ENCODE peak calls at places on chromosome 19, in six cellular contexts. U, K, S, J, Z and R are unnamed samples.

GRCh38 chr19:40225440-40226305 is 816 bp downstream of the CCNP start:
- DNase-seq in U (peak; percentile 54), Z (no peak), K (no peak), S (no peak), J (no peak), R (no peak)

GRCh38 chr19:33022472-33023116 is 42.1 kb downstream of the RHPN2 start:
- DNase-seq in U (peak; percentile 93), K (no peak), J (no peak), S (no peak), Z (no peak), R (no peak)

GRCh38 chr19:55546822-55547614 is 1.7 kb upstream of the SBK3 start:
- DNase-seq in K (no peak), Z (peak; percentile 48), S (no peak), U (peak; percentile 46), J (peak; percentile 91), R (no peak)

GRCh38 chr19:50663280-50663790 is 14.1 kb downstream of the C19orf81 start:
- DNase-seq in K (no peak), U (no peak), S (no peak), J (no peak), Z (no peak), R (no peak)

GRCh38 chr19:3108775-3109174 is 14.6 kb downstream of the GNA11 start:
- DNase-seq in Z (peak; percentile 64), K (peak; percentile 87), S (no peak), J (peak; percentile 65), U (peak; percentile 92), R (no peak)

GRCh38 chr19:4057913-4058695 is 8.6 kb downstream of the ZBTB7A start:
- DNase-seq in K (peak; percentile 88), J (peak; percentile 94), U (peak; percentile 1), Z (peak; percentile 87), S (peak; percentile 78), R (peak; percentile 19)

GRCh38 chr19:15213715-15214381 is 13.1 kb upstream of the NOTCH3 start:
- DNase-seq in S (no peak), K (no peak), Z (no peak), J (no peak), U (peak; percentile 32), R (no peak)

GRCh38 chr19:46715620-46716012 is 1.3 kb downstream of the PRKD2 start:
- DNase-seq in U (no peak), K (peak; percentile 77), J (no peak), Z (no peak), S (no peak), R (no peak)

GRCh38 chr19:58353717-58354477 is 605 bp upstream of the A1BG start:
- DNase-seq in U (no peak), Z (no peak), S (no peak), K (no peak), J (no peak), R (no peak)

GRCh38 chr19:56603829-56604228 is 8.7 kb downstream of the ZNF71 start:
- DNase-seq in K (no peak), J (no peak), Z (no peak), U (no peak), S (no peak), R (no peak)

GRCh38 chr19:41198559-41198958 is 5.5 kb downstream of the CYP2S1 start:
- DNase-seq in S (no peak), K (no peak), U (no peak), J (no peak), Z (no peak), R (no peak)

GRCh38 chr19:32373614-32374295 is 28.3 kb downstream of the ZNF507 start:
- DNase-seq in J (peak; percentile 68), Z (no peak), K (no peak), U (no peak), S (peak; percentile 93), R (peak; percentile 100)

GRCh38 chr19:38737297-38737865 is 6.9 kb downstream of the CAPN12 start:
- DNase-seq in Z (no peak), J (no peak), K (no peak), U (no peak), S (no peak), R (no peak)

GRCh38 chr19:48491793-48492123 is 19.9 kb downstream of the LMTK3 start:
- DNase-seq in J (no peak), U (peak; percentile 95), S (no peak), Z (no peak), K (peak; percentile 74), R (no peak)

GRCh38 chr19:36041831-36042230 is 9.2 kb upstream of the CLIP3 start:
- DNase-seq in S (peak; percentile 66), K (no peak), Z (no peak), J (no peak), U (peak; percentile 57), R (peak; percentile 68)

GRCh38 chr19:35309481-35310279 is 17.7 kb downstream of the MAG start:
- DNase-seq in J (no peak), Z (no peak), K (no peak), U (no peak), S (no peak), R (peak; percentile 18)

GRCh38 chr19:47458672-47459071 is 13.0 kb downstream of the SLC8A2 start:
- DNase-seq in J (no peak), Z (no peak), U (no peak), K (no peak), S (no peak), R (no peak)

GRCh38 chr19:12364391-12365093 is 941 bp downstream of the ZNF442 start:
- DNase-seq in Z (peak; percentile 20), S (no peak), K (peak; percentile 73), U (peak; percentile 30), J (peak; percentile 60), R (no peak)

GRCh38 chr19:16871870-16872269 is 16.9 kb upstream of the F2RL3 start:
- DNase-seq in Z (no peak), S (no peak), K (no peak), U (no peak), J (no peak), R (no peak)

GRCh38 chr19:33440682-33441081 is 67.2 kb downstream of the CEBPG start:
- DNase-seq in U (no peak), J (no peak), S (no peak), Z (no peak), K (peak; percentile 45), R (no peak)

GRCh38 chr19:5225486-5226345 is 114.9 kb downstream of the PTPRS start:
- DNase-seq in S (no peak), U (peak; percentile 75), Z (no peak), K (no peak), J (no peak), R (no peak)

GRCh38 chr19:39679791-39680168 is 24.1 kb downstream of the LGALS16 start:
- DNase-seq in U (no peak), K (no peak), S (no peak), J (no peak), Z (no peak), R (no peak)

GRCh38 chr19:49638360-49638759 is 1.6 kb downstream of the RRAS start:
- DNase-seq in S (no peak), K (no peak), Z (no peak), U (peak; percentile 61), J (no peak), R (no peak)

GRCh38 chr19:49632576-49632975 is 7.4 kb downstream of the RRAS start:
- DNase-seq in S (no peak), J (no peak), K (no peak), U (no peak), Z (no peak), R (no peak)

GRCh38 chr19:49637865-49638350 is 2.0 kb downstream of the RRAS start:
- DNase-seq in J (peak; percentile 92), U (peak; percentile 71), S (peak; percentile 51), Z (peak; percentile 86), K (peak; percentile 91), R (no peak)

GRCh38 chr19:49636230-49636932 is 3.6 kb downstream of the RRAS start:
- DNase-seq in K (no peak), Z (no peak), J (no peak), U (no peak), S (no peak), R (no peak)

GRCh38 chr19:49635530-49636229 is 4.3 kb downstream of the RRAS start:
- DNase-seq in U (peak; percentile 38), Z (no peak), K (no peak), S (no peak), J (no peak), R (no peak)
- TF ChIP-seq CTCF in U (peak; percentile 3), Z (no peak), K (peak; percentile 33), S (peak; percentile 7), J (no peak), R (no peak)

GRCh38 chr19:8832132-8833021 is at the start of the genes MBD3L1 and ZNF558:
- DNase-seq in J (peak; percentile 99), K (peak; percentile 100), Z (peak; percentile 98), U (peak; percentile 84), S (peak; percentile 95), R (peak; percentile 71)
- TF ChIP-seq CTCF in J (peak; percentile 64), K (peak; percentile 70), Z (peak; percentile 38), U (no peak), S (no peak), R (no peak)

GRCh38 chr19:44142014-44142523 is 715 bp downstream of the ZNF234 start:
- DNase-seq in S (no peak), U (no peak), J (no peak), K (no peak), Z (no peak), R (no peak)

DNA sequence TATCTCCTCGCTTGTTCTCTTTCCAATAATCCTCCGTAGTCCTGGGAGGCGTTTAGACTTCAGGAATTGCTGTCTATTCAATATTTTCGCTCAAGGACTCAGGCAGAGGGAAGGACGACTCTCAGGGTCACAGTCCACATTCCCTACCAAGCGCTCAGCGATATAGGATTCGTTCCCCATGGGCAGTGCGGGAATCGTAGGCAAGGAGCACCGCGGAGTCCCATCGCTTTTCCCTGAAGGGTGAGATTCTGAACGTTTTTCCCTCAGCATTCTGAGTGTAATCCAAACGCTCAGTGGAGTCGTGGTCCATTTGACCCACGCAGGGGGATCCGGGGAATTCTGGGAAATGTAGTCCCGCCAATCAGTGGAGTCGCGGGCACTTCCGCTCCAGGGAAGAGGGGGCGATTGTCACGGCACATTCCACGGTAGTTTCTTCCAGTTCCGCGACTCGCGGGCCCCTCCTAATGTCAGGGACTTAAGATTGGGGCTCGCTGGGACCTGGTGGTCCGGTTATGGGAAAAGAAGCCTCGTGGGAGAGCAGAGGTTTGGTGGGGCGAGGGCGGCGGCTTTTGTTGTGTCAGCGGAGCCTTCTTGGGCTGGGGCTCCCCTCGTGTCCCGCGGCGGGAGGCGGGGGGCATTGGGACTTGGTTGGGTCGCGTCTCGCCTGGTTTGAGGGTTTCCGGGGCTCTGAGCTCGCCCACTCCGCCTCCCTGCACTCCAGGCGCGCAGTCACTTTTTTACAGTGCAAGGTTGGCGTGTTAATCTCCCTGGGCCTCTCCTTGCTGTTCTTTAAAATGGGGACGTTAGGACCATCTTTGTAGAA is at the start of gene ZNF234:
- DNase-seq in S (peak; percentile 50), K (peak; percentile 90), J (peak; percentile 78), U (peak; percentile 76), Z (peak; percentile 79), R (peak; percentile 18)
- TF ChIP-seq CTCF in S (no peak), K (no peak), J (peak; percentile 22), U (no peak), Z (no peak), R (no peak)

DNA sequence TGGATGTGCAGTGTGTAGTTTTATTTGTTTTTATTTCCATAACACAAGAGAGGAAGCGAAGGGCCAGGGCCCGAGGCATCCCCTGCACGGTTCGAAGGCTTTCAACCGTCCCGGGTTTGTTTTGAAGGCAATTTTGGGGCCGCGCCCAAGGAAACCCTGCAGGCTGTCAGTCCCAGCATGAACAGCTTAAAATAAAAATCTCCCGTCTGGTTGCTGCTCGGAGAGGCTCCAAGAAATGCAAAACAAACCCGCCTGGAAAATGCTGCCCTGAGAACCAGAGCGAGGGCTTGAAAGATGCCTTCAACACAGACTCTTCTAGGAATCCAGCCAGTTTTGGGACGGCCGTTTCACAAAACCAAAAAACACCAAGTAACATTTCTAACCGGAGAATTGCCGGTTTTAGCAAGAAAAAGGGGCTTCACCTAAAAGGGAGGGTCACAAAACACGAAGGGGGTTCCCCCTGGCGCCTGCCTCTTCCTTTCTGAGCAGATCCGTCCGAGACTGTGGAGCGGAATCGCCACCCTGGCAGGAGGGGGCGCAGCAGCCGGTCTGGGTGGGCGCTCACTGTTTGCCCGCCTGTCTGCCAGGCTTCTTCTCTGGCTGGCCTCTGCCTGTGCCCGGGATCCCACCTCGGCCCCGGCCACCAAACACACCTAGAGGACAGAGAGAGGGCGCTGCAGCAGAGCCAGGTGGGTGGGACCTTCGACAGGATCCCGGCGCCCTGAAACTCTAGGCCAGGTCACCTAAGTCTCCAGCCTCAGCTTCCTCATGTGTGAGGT is 15.8 kb downstream of the LSM4 start:
- DNase-seq in J (no peak), Z (no peak), U (peak; percentile 37), K (peak; percentile 82), S (no peak), R (no peak)
- TF ChIP-seq CTCF in J (no peak), Z (no peak), U (peak; percentile 44), K (no peak), S (no peak), R (no peak)